ENCODE peak calls at places on chromosome 4, in eight cellular contexts. One of them, this sample, is unnamed.

GRCh38 chr4:108919229-108919893 is 156.5 kb upstream of the ETNPPL start:
- DNase-seq in WTC11: no peak
- DNase-seq in breast epithelium: no peak
- DNase-seq in H9: no peak
- DNase-seq in activated CD8-positive, alpha-beta T cell treated with anti-CD3 and anti-CD28 coated beads for 36 hours: no peak
- DNase-seq in astrocyte of the spinal cord: no peak
- DNase-seq in cardiac fibroblast: no peak
- DNase-seq in CD4-positive, alpha-beta T cell: no peak
- DNase-seq in this sample: no peak

GRCh38 chr4:142226014-142226413 is 589.6 kb downstream of the IL15 start:
- DNase-seq in CD4-positive, alpha-beta T cell: no peak
- DNase-seq in cardiac fibroblast: no peak
- DNase-seq in breast epithelium: no peak
- DNase-seq in astrocyte of the spinal cord: no peak
- DNase-seq in WTC11: no peak
- DNase-seq in H9: no peak
- DNase-seq in activated CD8-positive, alpha-beta T cell treated with anti-CD3 and anti-CD28 coated beads for 36 hours: no peak
- DNase-seq in this sample: no peak

GRCh38 chr4:153643406-153644016 is 40.6 kb upstream of the TLR2 start:
- DNase-seq in H9: no peak
- DNase-seq in breast epithelium: no peak
- DNase-seq in CD4-positive, alpha-beta T cell: no peak
- DNase-seq in astrocyte of the spinal cord: peak; percentile 52
- DNase-seq in WTC11: no peak
- DNase-seq in activated CD8-positive, alpha-beta T cell treated with anti-CD3 and anti-CD28 coated beads for 36 hours: no peak
- DNase-seq in cardiac fibroblast: peak; percentile 42
- DNase-seq in this sample: peak; percentile 22

GRCh38 chr4:183905081-183905592 is at the start of gene STOX2:
- DNase-seq in WTC11: peak; percentile 79
- DNase-seq in astrocyte of the spinal cord: peak; percentile 40
- DNase-seq in cardiac fibroblast: peak; percentile 48
- DNase-seq in CD4-positive, alpha-beta T cell: no peak
- DNase-seq in H9: peak; percentile 84
- DNase-seq in activated CD8-positive, alpha-beta T cell treated with anti-CD3 and anti-CD28 coated beads for 36 hours: peak; percentile 34
- DNase-seq in breast epithelium: peak; percentile 60
- DNase-seq in this sample: peak; percentile 38

GRCh38 chr4:98653006-98653405 is 5.4 kb downstream of the TSPAN5 start:
- DNase-seq in H9: no peak
- DNase-seq in WTC11: no peak
- DNase-seq in breast epithelium: no peak
- DNase-seq in activated CD8-positive, alpha-beta T cell treated with anti-CD3 and anti-CD28 coated beads for 36 hours: no peak
- DNase-seq in cardiac fibroblast: peak; percentile 55
- DNase-seq in CD4-positive, alpha-beta T cell: no peak
- DNase-seq in astrocyte of the spinal cord: peak; percentile 32
- DNase-seq in this sample: no peak

GRCh38 chr4:163991268-163991667 is 496.8 kb downstream of the TMA16 start:
- DNase-seq in H9: no peak
- DNase-seq in activated CD8-positive, alpha-beta T cell treated with anti-CD3 and anti-CD28 coated beads for 36 hours: no peak
- DNase-seq in CD4-positive, alpha-beta T cell: no peak
- DNase-seq in astrocyte of the spinal cord: peak; percentile 17
- DNase-seq in WTC11: no peak
- DNase-seq in breast epithelium: no peak
- DNase-seq in cardiac fibroblast: no peak
- DNase-seq in this sample: no peak

GRCh38 chr4:108714880-108715279 is 48.0 kb downstream of the ETNPPL start:
- DNase-seq in breast epithelium: no peak
- DNase-seq in cardiac fibroblast: no peak
- DNase-seq in CD4-positive, alpha-beta T cell: no peak
- DNase-seq in activated CD8-positive, alpha-beta T cell treated with anti-CD3 and anti-CD28 coated beads for 36 hours: no peak
- DNase-seq in WTC11: no peak
- DNase-seq in H9: no peak
- DNase-seq in astrocyte of the spinal cord: no peak
- DNase-seq in this sample: no peak

GRCh38 chr4:38948551-38948950 is 80.9 kb downstream of the FAM114A1 start:
- DNase-seq in H9: no peak
- DNase-seq in astrocyte of the spinal cord: peak; percentile 92
- DNase-seq in CD4-positive, alpha-beta T cell: no peak
- DNase-seq in activated CD8-positive, alpha-beta T cell treated with anti-CD3 and anti-CD28 coated beads for 36 hours: peak; percentile 16
- DNase-seq in WTC11: no peak
- DNase-seq in breast epithelium: no peak
- DNase-seq in cardiac fibroblast: peak; percentile 94
- DNase-seq in this sample: no peak

GRCh38 chr4:84691170-84691691 is 108.3 kb downstream of the CDS1 start:
- DNase-seq in CD4-positive, alpha-beta T cell: no peak
- DNase-seq in activated CD8-positive, alpha-beta T cell treated with anti-CD3 and anti-CD28 coated beads for 36 hours: no peak
- DNase-seq in WTC11: no peak
- DNase-seq in breast epithelium: no peak
- DNase-seq in cardiac fibroblast: peak; percentile 94
- DNase-seq in H9: no peak
- DNase-seq in astrocyte of the spinal cord: peak; percentile 97
- DNase-seq in this sample: no peak

GRCh38 chr4:55547461-55547770 is 707 bp upstream of the CLOCK start:
- DNase-seq in CD4-positive, alpha-beta T cell: no peak
- DNase-seq in cardiac fibroblast: peak; percentile 58
- DNase-seq in breast epithelium: no peak
- DNase-seq in WTC11: peak; percentile 51
- DNase-seq in H9: no peak
- DNase-seq in activated CD8-positive, alpha-beta T cell treated with anti-CD3 and anti-CD28 coated beads for 36 hours: no peak
- DNase-seq in astrocyte of the spinal cord: peak; percentile 68
- DNase-seq in this sample: no peak

GRCh38 chr4:30330894-30331652 is 389.1 kb upstream of the PCDH7 start:
- DNase-seq in CD4-positive, alpha-beta T cell: no peak
- DNase-seq in breast epithelium: no peak
- DNase-seq in WTC11: no peak
- DNase-seq in activated CD8-positive, alpha-beta T cell treated with anti-CD3 and anti-CD28 coated beads for 36 hours: no peak
- DNase-seq in astrocyte of the spinal cord: no peak
- DNase-seq in H9: peak; percentile 26
- DNase-seq in cardiac fibroblast: no peak
- DNase-seq in this sample: no peak

GRCh38 chr4:95672811-95673210 is 124.0 kb upstream of the UNC5C start:
- DNase-seq in breast epithelium: no peak
- DNase-seq in WTC11: no peak
- DNase-seq in CD4-positive, alpha-beta T cell: no peak
- DNase-seq in activated CD8-positive, alpha-beta T cell treated with anti-CD3 and anti-CD28 coated beads for 36 hours: no peak
- DNase-seq in H9: no peak
- DNase-seq in cardiac fibroblast: no peak
- DNase-seq in astrocyte of the spinal cord: no peak
- DNase-seq in this sample: no peak

GRCh38 chr4:186685744-186686143 is 37.9 kb downstream of the FAT1 start:
- DNase-seq in breast epithelium: no peak
- DNase-seq in cardiac fibroblast: peak; percentile 80
- DNase-seq in activated CD8-positive, alpha-beta T cell treated with anti-CD3 and anti-CD28 coated beads for 36 hours: no peak
- DNase-seq in WTC11: no peak
- DNase-seq in H9: no peak
- DNase-seq in CD4-positive, alpha-beta T cell: no peak
- DNase-seq in astrocyte of the spinal cord: peak; percentile 90
- DNase-seq in this sample: no peak

GRCh38 chr4:183071222-183071621 is 27.8 kb upstream of the WWC2 start:
- DNase-seq in activated CD8-positive, alpha-beta T cell treated with anti-CD3 and anti-CD28 coated beads for 36 hours: no peak
- DNase-seq in CD4-positive, alpha-beta T cell: no peak
- DNase-seq in breast epithelium: no peak
- DNase-seq in H9: no peak
- DNase-seq in cardiac fibroblast: no peak
- DNase-seq in WTC11: no peak
- DNase-seq in astrocyte of the spinal cord: no peak
- DNase-seq in this sample: no peak

GRCh38 chr4:38601244-38601915 is 62.6 kb upstream of the KLF3 start:
- DNase-seq in WTC11: no peak
- DNase-seq in breast epithelium: no peak
- DNase-seq in CD4-positive, alpha-beta T cell: no peak
- DNase-seq in cardiac fibroblast: peak; percentile 76
- DNase-seq in activated CD8-positive, alpha-beta T cell treated with anti-CD3 and anti-CD28 coated beads for 36 hours: no peak
- DNase-seq in H9: no peak
- DNase-seq in astrocyte of the spinal cord: peak; percentile 50
- DNase-seq in this sample: no peak

GRCh38 chr4:23337292-23337691 is 552.6 kb downstream of the PPARGC1A start:
- DNase-seq in activated CD8-positive, alpha-beta T cell treated with anti-CD3 and anti-CD28 coated beads for 36 hours: no peak
- DNase-seq in CD4-positive, alpha-beta T cell: no peak
- DNase-seq in astrocyte of the spinal cord: no peak
- DNase-seq in cardiac fibroblast: no peak
- DNase-seq in WTC11: no peak
- DNase-seq in H9: no peak
- DNase-seq in breast epithelium: no peak
- DNase-seq in this sample: no peak
- TF ChIP-seq CTCF in activated CD8-positive, alpha-beta T cell treated with anti-CD3 and anti-CD28 coated beads for 36 hours: no peak
- TF ChIP-seq CTCF in CD4-positive, alpha-beta T cell: no peak
- TF ChIP-seq CTCF in astrocyte of the spinal cord: no peak
- TF ChIP-seq CTCF in cardiac fibroblast: no peak
- TF ChIP-seq CTCF in WTC11: peak; percentile 29
- TF ChIP-seq CTCF in H9: peak; percentile 64
- TF ChIP-seq CTCF in breast epithelium: no peak
- TF ChIP-seq CTCF in this sample: no peak

GRCh38 chr4:42750831-42751230 is 93.9 kb upstream of the ATP8A1 start:
- DNase-seq in cardiac fibroblast: no peak
- DNase-seq in H9: no peak
- DNase-seq in CD4-positive, alpha-beta T cell: no peak
- DNase-seq in WTC11: no peak
- DNase-seq in breast epithelium: no peak
- DNase-seq in astrocyte of the spinal cord: no peak
- DNase-seq in activated CD8-positive, alpha-beta T cell treated with anti-CD3 and anti-CD28 coated beads for 36 hours: no peak
- DNase-seq in this sample: no peak

DNA sequence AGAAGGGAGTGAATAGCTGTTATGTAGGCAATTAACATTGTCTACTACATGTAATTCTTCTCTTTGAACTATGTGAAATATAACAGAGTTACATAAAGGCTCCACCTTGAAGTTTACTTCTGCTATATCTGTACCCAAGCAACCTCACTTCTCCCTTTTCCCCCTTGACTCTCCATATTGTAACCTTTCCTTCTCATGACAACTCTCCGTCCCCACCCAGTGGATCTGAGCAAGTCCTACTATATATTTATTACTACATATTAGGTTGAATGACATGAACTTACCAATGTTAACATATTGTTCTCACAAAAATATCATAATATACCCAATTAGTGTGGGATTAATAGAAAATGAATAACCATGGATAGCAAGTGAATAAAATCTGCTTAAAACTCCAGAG is 93.2 kb upstream of the ATP8A1 start:
- DNase-seq in WTC11: no peak
- DNase-seq in H9: no peak
- DNase-seq in cardiac fibroblast: peak; percentile 3
- DNase-seq in astrocyte of the spinal cord: no peak
- DNase-seq in activated CD8-positive, alpha-beta T cell treated with anti-CD3 and anti-CD28 coated beads for 36 hours: peak; percentile 46
- DNase-seq in breast epithelium: no peak
- DNase-seq in CD4-positive, alpha-beta T cell: no peak
- DNase-seq in this sample: no peak
- TF ChIP-seq CTCF in WTC11: no peak
- TF ChIP-seq CTCF in H9: peak; percentile 54
- TF ChIP-seq CTCF in cardiac fibroblast: no peak
- TF ChIP-seq CTCF in astrocyte of the spinal cord: no peak
- TF ChIP-seq CTCF in activated CD8-positive, alpha-beta T cell treated with anti-CD3 and anti-CD28 coated beads for 36 hours: peak; percentile 41
- TF ChIP-seq CTCF in breast epithelium: no peak
- TF ChIP-seq CTCF in CD4-positive, alpha-beta T cell: peak; percentile 47
- TF ChIP-seq CTCF in this sample: peak; percentile 56

GRCh38 chr4:166165829-166166420 is 292.9 kb downstream of the TLL1 start:
- DNase-seq in cardiac fibroblast: peak; percentile 86
- DNase-seq in breast epithelium: no peak
- DNase-seq in CD4-positive, alpha-beta T cell: no peak
- DNase-seq in H9: no peak
- DNase-seq in activated CD8-positive, alpha-beta T cell treated with anti-CD3 and anti-CD28 coated beads for 36 hours: peak; percentile 3
- DNase-seq in astrocyte of the spinal cord: peak; percentile 84
- DNase-seq in WTC11: no peak
- DNase-seq in this sample: peak; percentile 15

GRCh38 chr4:166172619-166173018 is 299.6 kb downstream of the TLL1 start:
- DNase-seq in H9: no peak
- DNase-seq in breast epithelium: no peak
- DNase-seq in CD4-positive, alpha-beta T cell: no peak
- DNase-seq in WTC11: no peak
- DNase-seq in activated CD8-positive, alpha-beta T cell treated with anti-CD3 and anti-CD28 coated beads for 36 hours: no peak
- DNase-seq in cardiac fibroblast: no peak
- DNase-seq in astrocyte of the spinal cord: no peak
- DNase-seq in this sample: no peak

GRCh38 chr4:166174717-166175510 is 301.9 kb downstream of the TLL1 start:
- DNase-seq in H9: no peak
- DNase-seq in CD4-positive, alpha-beta T cell: no peak
- DNase-seq in WTC11: no peak
- DNase-seq in breast epithelium: no peak
- DNase-seq in astrocyte of the spinal cord: peak; percentile 32
- DNase-seq in activated CD8-positive, alpha-beta T cell treated with anti-CD3 and anti-CD28 coated beads for 36 hours: no peak
- DNase-seq in cardiac fibroblast: peak; percentile 38
- DNase-seq in this sample: no peak

DNA sequence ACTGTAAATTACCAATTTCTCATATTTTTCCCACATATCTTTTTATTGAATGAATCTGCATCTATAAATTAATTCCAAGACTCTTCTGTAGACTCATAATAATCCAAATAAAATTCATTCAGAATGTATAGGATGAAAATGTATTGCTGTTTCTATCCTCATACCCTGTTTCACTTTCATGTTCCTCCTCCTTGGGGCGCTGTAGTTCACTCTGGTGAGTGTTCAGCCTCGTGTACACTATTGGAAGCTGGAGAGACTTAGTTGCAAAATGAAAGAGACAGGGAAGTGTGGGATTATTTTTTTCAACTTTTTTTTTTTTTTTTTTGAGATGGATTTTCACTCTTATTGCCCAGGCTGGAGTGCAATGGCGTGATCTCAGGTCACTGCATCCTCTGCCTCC is 296.1 kb downstream of the TLL1 start:
- DNase-seq in activated CD8-positive, alpha-beta T cell treated with anti-CD3 and anti-CD28 coated beads for 36 hours: peak; percentile 2
- DNase-seq in WTC11: peak; percentile 38
- DNase-seq in CD4-positive, alpha-beta T cell: no peak
- DNase-seq in astrocyte of the spinal cord: no peak
- DNase-seq in cardiac fibroblast: peak; percentile 22
- DNase-seq in H9: peak; percentile 35
- DNase-seq in breast epithelium: no peak
- DNase-seq in this sample: no peak
- TF ChIP-seq CTCF in activated CD8-positive, alpha-beta T cell treated with anti-CD3 and anti-CD28 coated beads for 36 hours: no peak
- TF ChIP-seq CTCF in WTC11: peak; percentile 24
- TF ChIP-seq CTCF in CD4-positive, alpha-beta T cell: no peak
- TF ChIP-seq CTCF in astrocyte of the spinal cord: peak; percentile 53
- TF ChIP-seq CTCF in cardiac fibroblast: peak; percentile 53
- TF ChIP-seq CTCF in H9: peak; percentile 74
- TF ChIP-seq CTCF in breast epithelium: no peak
- TF ChIP-seq CTCF in this sample: peak; percentile 15

GRCh38 chr4:15416357-15417327 is 11.2 kb upstream of the C1QTNF7 start:
- DNase-seq in breast epithelium: no peak
- DNase-seq in WTC11: no peak
- DNase-seq in cardiac fibroblast: no peak
- DNase-seq in H9: no peak
- DNase-seq in activated CD8-positive, alpha-beta T cell treated with anti-CD3 and anti-CD28 coated beads for 36 hours: no peak
- DNase-seq in CD4-positive, alpha-beta T cell: no peak
- DNase-seq in astrocyte of the spinal cord: no peak
- DNase-seq in this sample: no peak

GRCh38 chr4:15414601-15415091 is 13.2 kb upstream of the C1QTNF7 start:
- DNase-seq in CD4-positive, alpha-beta T cell: no peak
- DNase-seq in breast epithelium: no peak
- DNase-seq in H9: no peak
- DNase-seq in activated CD8-positive, alpha-beta T cell treated with anti-CD3 and anti-CD28 coated beads for 36 hours: no peak
- DNase-seq in cardiac fibroblast: peak; percentile 49
- DNase-seq in astrocyte of the spinal cord: peak; percentile 68
- DNase-seq in WTC11: no peak
- DNase-seq in this sample: no peak

GRCh38 chr4:15425520-15425919 is 2.3 kb upstream of the C1QTNF7 start:
- DNase-seq in CD4-positive, alpha-beta T cell: no peak
- DNase-seq in WTC11: no peak
- DNase-seq in cardiac fibroblast: no peak
- DNase-seq in activated CD8-positive, alpha-beta T cell treated with anti-CD3 and anti-CD28 coated beads for 36 hours: no peak
- DNase-seq in H9: no peak
- DNase-seq in astrocyte of the spinal cord: no peak
- DNase-seq in breast epithelium: no peak
- DNase-seq in this sample: no peak

GRCh38 chr4:15423285-15423711 is 4.5 kb upstream of the C1QTNF7 start:
- DNase-seq in cardiac fibroblast: no peak
- DNase-seq in activated CD8-positive, alpha-beta T cell treated with anti-CD3 and anti-CD28 coated beads for 36 hours: peak; percentile 23
- DNase-seq in H9: no peak
- DNase-seq in breast epithelium: no peak
- DNase-seq in CD4-positive, alpha-beta T cell: no peak
- DNase-seq in WTC11: no peak
- DNase-seq in astrocyte of the spinal cord: no peak
- DNase-seq in this sample: no peak

GRCh38 chr4:15420642-15421041 is 7.2 kb upstream of the C1QTNF7 start:
- DNase-seq in breast epithelium: no peak
- DNase-seq in astrocyte of the spinal cord: peak; percentile 88
- DNase-seq in H9: no peak
- DNase-seq in CD4-positive, alpha-beta T cell: no peak
- DNase-seq in cardiac fibroblast: peak; percentile 80
- DNase-seq in WTC11: no peak
- DNase-seq in activated CD8-positive, alpha-beta T cell treated with anti-CD3 and anti-CD28 coated beads for 36 hours: no peak
- DNase-seq in this sample: no peak
- TF ChIP-seq CTCF in breast epithelium: no peak
- TF ChIP-seq CTCF in astrocyte of the spinal cord: peak; percentile 7
- TF ChIP-seq CTCF in H9: no peak
- TF ChIP-seq CTCF in CD4-positive, alpha-beta T cell: no peak
- TF ChIP-seq CTCF in cardiac fibroblast: no peak
- TF ChIP-seq CTCF in WTC11: no peak
- TF ChIP-seq CTCF in activated CD8-positive, alpha-beta T cell treated with anti-CD3 and anti-CD28 coated beads for 36 hours: no peak
- TF ChIP-seq CTCF in this sample: no peak